ENCODE peak calls at places on chromosomes 2 and 18, in five cellular contexts. One of them, this sample, is unnamed.

GRCh38 chr2:113010088-113010487 is 4.8 kb downstream of the IL36A start:
- DNase-seq in stomach: no peak
- DNase-seq in H1: no peak
- DNase-seq in GM23338: no peak
- DNase-seq in SK-N-SH: no peak
- DNase-seq in this sample: no peak

GRCh38 chr2:232484628-232485332 is 2.9 kb downstream of the ECEL1 start:
- DNase-seq in stomach: no peak
- DNase-seq in H1: no peak
- DNase-seq in GM23338: no peak
- DNase-seq in SK-N-SH: peak
- DNase-seq in this sample: peak

GRCh38 chr2:82230406-82230805 is 1925.9 kb upstream of the LRRTM1 start:
- DNase-seq in stomach: no peak
- DNase-seq in H1: no peak
- DNase-seq in GM23338: no peak
- DNase-seq in SK-N-SH: no peak
- DNase-seq in this sample: no peak

GRCh38 chr18:7307586-7307985 is 76.7 kb downstream of the LRRC30 start:
- DNase-seq in stomach: no peak
- DNase-seq in H1: no peak
- DNase-seq in GM23338: no peak
- DNase-seq in SK-N-SH: no peak
- DNase-seq in this sample: no peak

GRCh38 chr2:199485732-199486335 is 28.1 kb upstream of the SATB2 start:
- DNase-seq in stomach: peak
- DNase-seq in H1: no peak
- DNase-seq in GM23338: peak
- DNase-seq in SK-N-SH: no peak
- DNase-seq in this sample: no peak

GRCh38 chr2:238603596-238603995 is 176.9 kb downstream of the ASB1 start:
- DNase-seq in stomach: no peak
- DNase-seq in H1: no peak
- DNase-seq in GM23338: no peak
- DNase-seq in SK-N-SH: no peak
- DNase-seq in this sample: no peak

GRCh38 chr2:53252115-53252514 is 515.5 kb upstream of the CHAC2 start:
- DNase-seq in stomach: no peak
- DNase-seq in H1: no peak
- DNase-seq in GM23338: peak
- DNase-seq in SK-N-SH: no peak
- DNase-seq in this sample: no peak

GRCh38 chr2:65799455-65799854 is 367.1 kb upstream of the SPRED2 start:
- DNase-seq in stomach: no peak
- DNase-seq in H1: no peak
- DNase-seq in GM23338: no peak
- DNase-seq in SK-N-SH: no peak
- DNase-seq in this sample: no peak

GRCh38 chr2:64142817-64143153 is 1.4 kb downstream of the PELI1 start:
- DNase-seq in stomach: no peak
- DNase-seq in H1: no peak
- DNase-seq in GM23338: no peak
- DNase-seq in SK-N-SH: no peak
- DNase-seq in this sample: no peak

GRCh38 chr2:64145760-64146159 is 1.5 kb upstream of the PELI1 start:
- DNase-seq in stomach: no peak
- DNase-seq in H1: no peak
- DNase-seq in GM23338: peak
- DNase-seq in SK-N-SH: no peak
- DNase-seq in this sample: no peak

GRCh38 chr2:64144057-64145013 is at the start of gene PELI1:
- DNase-seq in stomach: peak
- DNase-seq in H1: peak
- DNase-seq in GM23338: peak
- DNase-seq in SK-N-SH: peak
- DNase-seq in this sample: peak

GRCh38 chr2:64143154-64144056 is 815 bp downstream of the PELI1 start:
- DNase-seq in stomach: no peak
- DNase-seq in H1: no peak
- DNase-seq in GM23338: peak
- DNase-seq in SK-N-SH: peak
- DNase-seq in this sample: peak

GRCh38 chr2:64145119-64145518 is 899 bp upstream of the PELI1 start:
- DNase-seq in stomach: no peak
- DNase-seq in H1: no peak
- DNase-seq in GM23338: peak
- DNase-seq in SK-N-SH: no peak
- DNase-seq in this sample: no peak
- H3K27ac ChIP-seq in stomach: no peak
- H3K27ac ChIP-seq in H1: no peak
- H3K27ac ChIP-seq in GM23338: peak
- H3K27ac ChIP-seq in SK-N-SH: no peak
- H3K27ac ChIP-seq in this sample: no peak

GRCh38 chr2:169479257-169480078 is at the start of gene BBS5:
- DNase-seq in stomach: peak
- DNase-seq in H1: peak
- DNase-seq in GM23338: peak
- DNase-seq in SK-N-SH: peak
- DNase-seq in this sample: peak
- TF ChIP-seq POLR2AphosphoS5 in stomach: peak
- TF ChIP-seq POLR2AphosphoS5 in H1: no peak
- TF ChIP-seq POLR2AphosphoS5 in GM23338: no peak
- TF ChIP-seq POLR2AphosphoS5 in SK-N-SH: no peak
- TF ChIP-seq POLR2AphosphoS5 in this sample: peak

DNA sequence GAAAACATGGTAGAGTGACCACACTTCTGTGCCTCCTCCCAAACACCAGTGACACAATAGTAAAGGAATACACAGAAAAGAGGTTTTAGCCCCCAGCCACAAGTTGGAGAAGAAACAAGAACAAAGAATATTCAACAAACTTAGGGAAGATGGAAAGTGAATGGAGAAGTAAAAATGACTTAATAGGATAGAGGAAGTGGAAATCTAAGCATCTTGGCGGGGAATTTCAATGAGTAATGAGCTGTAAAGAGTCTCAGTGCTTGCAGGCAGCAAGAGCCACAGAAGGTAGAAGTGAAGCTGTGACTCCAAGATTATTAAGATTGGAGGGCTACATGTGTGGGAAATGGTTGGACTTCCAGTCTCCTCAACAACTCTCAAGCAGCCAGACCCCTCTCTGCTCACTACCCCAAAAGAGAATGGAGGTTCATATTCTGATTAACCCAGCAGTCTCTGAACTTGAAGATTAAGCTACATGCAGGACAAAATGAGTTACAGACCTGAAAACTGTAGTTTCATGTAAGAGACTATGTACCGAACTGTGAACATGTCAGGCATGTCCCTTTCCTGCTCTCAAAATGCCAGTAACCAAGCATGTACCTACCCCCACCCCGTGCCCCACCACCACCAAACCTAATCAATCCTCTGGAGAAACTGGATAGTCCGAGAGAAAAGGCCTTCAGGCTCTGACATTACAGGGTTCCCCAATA is 16.9 kb upstream of the HNRNPLL start:
- DNase-seq in stomach: no peak
- DNase-seq in H1: no peak
- DNase-seq in GM23338: no peak
- DNase-seq in SK-N-SH: no peak
- DNase-seq in this sample: no peak
- H3K27ac ChIP-seq in stomach: peak
- H3K27ac ChIP-seq in H1: no peak
- H3K27ac ChIP-seq in GM23338: no peak
- H3K27ac ChIP-seq in SK-N-SH: peak
- H3K27ac ChIP-seq in this sample: peak

DNA sequence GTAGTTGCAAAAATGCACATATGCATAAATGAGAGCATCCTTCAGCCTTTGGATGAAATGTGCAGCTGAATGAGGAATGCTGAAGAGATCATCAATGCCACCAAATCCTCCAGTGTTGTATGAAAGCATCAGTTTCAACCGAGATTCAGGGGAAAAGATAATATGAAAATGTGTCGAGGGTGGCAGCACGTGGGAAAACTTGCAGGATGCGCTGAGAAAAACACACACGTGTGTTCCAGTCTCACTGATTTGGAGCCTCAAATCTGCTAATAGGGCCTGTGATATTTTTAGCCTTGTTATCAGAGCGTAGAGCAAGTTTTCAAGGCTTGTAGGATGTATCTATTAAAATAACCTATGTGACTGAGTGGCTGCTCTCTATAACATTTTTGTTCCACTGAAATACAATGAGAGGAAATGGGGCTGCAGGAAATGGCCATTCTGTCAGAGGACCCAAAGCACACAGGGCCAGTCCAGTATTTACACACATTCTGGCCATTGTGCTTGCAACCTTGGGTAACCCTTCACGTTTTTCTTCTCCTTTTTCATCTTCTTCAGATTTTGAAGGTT is 138.8 kb downstream of the PRKCE start:
- DNase-seq in stomach: no peak
- DNase-seq in H1: no peak
- DNase-seq in GM23338: no peak
- DNase-seq in SK-N-SH: no peak
- DNase-seq in this sample: peak
- TF ChIP-seq POLR2AphosphoS5 in stomach: no peak
- TF ChIP-seq POLR2AphosphoS5 in H1: no peak
- TF ChIP-seq POLR2AphosphoS5 in GM23338: no peak
- TF ChIP-seq POLR2AphosphoS5 in SK-N-SH: no peak
- TF ChIP-seq POLR2AphosphoS5 in this sample: no peak

This sample was measured in sigmoid colon.